ENCODE peak calls at places on chromosomes 6 and 20, in five cellular contexts. J is naive B cell; B is Right ventricle myocardium superior; Y is heart right ventricle; P is CD4-positive, alpha-beta T cell. E is an unnamed sample.

GRCh38 chr20:64212750-64213149 is 42.8 kb upstream of the PCMTD2 start:
- ATAC-seq in B (peak), P (no peak), Y (peak), J (no peak), E (no peak)

GRCh38 chr6:139939189-139939979 is 564.9 kb upstream of the CITED2 start:
- ATAC-seq in J (peak), B (no peak), Y (no peak), P (no peak), E (no peak)

GRCh38 chr6:106448000-106448426 is 87.5 kb downstream of the CRYBG1 start:
- ATAC-seq in B (peak), P (peak), J (peak), Y (peak), E (peak)

GRCh38 chr6:1864496-1864895 is 254.8 kb downstream of the FOXC1 start:
- ATAC-seq in P (no peak), J (no peak), Y (no peak), B (no peak), E (no peak)

GRCh38 chr6:33206864-33207568 is 1.3 kb upstream of the RING1 start:
- ATAC-seq in J (no peak), Y (no peak), B (no peak), P (no peak), E (no peak)

GRCh38 chr6:53765270-53765669 is 29.5 kb upstream of the LRRC1 start:
- ATAC-seq in B (no peak), J (no peak), P (no peak), Y (no peak), E (no peak)

GRCh38 chr6:131917763-131918649 is 33.2 kb downstream of the CCN2 start:
- ATAC-seq in Y (no peak), P (no peak), J (peak), B (no peak), E (no peak)

GRCh38 chr6:88476388-88476787 is 310.2 kb upstream of the CNR1 start:
- ATAC-seq in Y (no peak), J (no peak), B (no peak), P (no peak), E (no peak)

GRCh38 chr6:33433560-33434191 is 13.8 kb downstream of the SYNGAP1 start:
- ATAC-seq in B (peak), P (no peak), J (no peak), Y (peak), E (no peak)

GRCh38 chr6:53033764-53034163 is 31.4 kb upstream of the FBXO9 start:
- ATAC-seq in J (no peak), Y (no peak), B (peak), P (no peak), E (no peak)